ENCODE peak calls at places on chromosomes 16 and 17, in six cellular contexts. Z is RPMI7951; I is GM19239; K is endothelial cell; E is activated T-helper 1 cell treated with anti-CD3 and anti-CD28 coated beads, Interleukin-12 subunit alpha, Interleukin-12 subunit beta, Interleukin-2, Interleukin-4 antibody, amounts not matched to agents 30 ng/mL and 10 ng/mL and 1 ng/mL, durations not matched to agents 14 hours and 24 hours and 36 hours; X is stomach. O is an unnamed sample.

GRCh38 chr17:5468075-5468473 is 708 bp downstream of the DHX33 start:
- DNase-seq in X (no peak), Z (no peak), E (no peak), I (no peak), K (peak), O (no peak)

GRCh38 chr17:69428252-69428980 is 13.9 kb downstream of the MAP2K6 start:
- DNase-seq in E (no peak), Z (no peak), X (no peak), K (no peak), I (no peak), O (no peak)

GRCh38 chr17:81512984-81513668 is 527 bp upstream of the ACTG1 start:
- DNase-seq in E (peak), X (peak), Z (peak), K (peak), I (no peak), O (peak)

GRCh38 chr16:46908540-46909372 is 24.6 kb downstream of the GPT2 start:
- DNase-seq in X (peak), I (peak), K (peak), Z (peak), E (peak), O (peak)

GRCh38 chr17:8963017-8963416 is 2.5 kb downstream of the PIK3R5 start:
- DNase-seq in K (no peak), X (no peak), Z (no peak), I (no peak), E (no peak), O (no peak)

GRCh38 chr16:89167425-89167941 is 4.1 kb upstream of the CDH15 start:
- DNase-seq in E (peak), Z (peak), K (peak), I (peak), X (peak), O (peak)

GRCh38 chr17:72502940-72503341 is 382.1 kb downstream of the SOX9 start:
- DNase-seq in X (no peak), E (no peak), K (no peak), Z (peak), I (no peak), O (no peak)

GRCh38 chr17:36697907-36698526 is 96.6 kb downstream of the MRM1 start:
- DNase-seq in E (no peak), K (peak), X (no peak), Z (peak), I (no peak), O (no peak)

GRCh38 chr16:10070591-10070990 is 111.6 kb downstream of the GRIN2A start:
- DNase-seq in K (no peak), X (no peak), Z (no peak), I (no peak), E (no peak), O (no peak)

GRCh38 chr17:73359987-73360410 is 48.2 kb upstream of the CDC42EP4 start:
- DNase-seq in K (no peak), I (no peak), X (peak), Z (no peak), E (no peak), O (no peak)

GRCh38 chr17:45942284-45942683 is 47.9 kb downstream of the MAPT start:
- DNase-seq in K (no peak), I (no peak), E (no peak), Z (peak), X (peak), O (no peak)

GRCh38 chr17:13024033-13024432 is 6.2 kb upstream of the ELAC2 start:
- DNase-seq in Z (no peak), I (no peak), E (no peak), X (no peak), K (no peak), O (no peak)

O was measured in memory B cell.